ENCODE peak calls at places on chromosome 10, in six cellular contexts. One of them, this sample, is unnamed.

GRCh38 chr10:124539935-124540641 is 78.5 kb downstream of the LHPP start:
- DNase-seq in AG04450: no peak
- DNase-seq in Right ventricle myocardium superior: peak; percentile 86
- DNase-seq in stimulated activated CD8-positive, alpha-beta memory T cell treated with anti-CD3 and anti-CD28 coated beads, Interleukin-7, amount 100 ng/mL, for 48 hours: peak; percentile 25
- DNase-seq in NCI-H345: no peak
- DNase-seq in activated CD4-positive, alpha-beta T cell treated with anti-CD3 and anti-CD28 coated beads for 24 hours: peak; percentile 56
- DNase-seq in this sample: no peak

GRCh38 chr10:71729023-71729649 is 9.6 kb upstream of the C10orf105 start:
- DNase-seq in stimulated activated CD8-positive, alpha-beta memory T cell treated with anti-CD3 and anti-CD28 coated beads, Interleukin-7, amount 100 ng/mL, for 48 hours: no peak
- DNase-seq in AG04450: no peak
- DNase-seq in activated CD4-positive, alpha-beta T cell treated with anti-CD3 and anti-CD28 coated beads for 24 hours: no peak
- DNase-seq in Right ventricle myocardium superior: peak; percentile 83
- DNase-seq in NCI-H345: peak; percentile 2
- DNase-seq in this sample: no peak

GRCh38 chr10:128701381-128701780 is 575.2 kb upstream of the MKI67 start:
- DNase-seq in activated CD4-positive, alpha-beta T cell treated with anti-CD3 and anti-CD28 coated beads for 24 hours: no peak
- DNase-seq in AG04450: no peak
- DNase-seq in Right ventricle myocardium superior: no peak
- DNase-seq in stimulated activated CD8-positive, alpha-beta memory T cell treated with anti-CD3 and anti-CD28 coated beads, Interleukin-7, amount 100 ng/mL, for 48 hours: no peak
- DNase-seq in NCI-H345: no peak
- DNase-seq in this sample: no peak

GRCh38 chr10:73591578-73591902 is 398 bp upstream of the USP54 start:
- DNase-seq in Right ventricle myocardium superior: no peak
- DNase-seq in stimulated activated CD8-positive, alpha-beta memory T cell treated with anti-CD3 and anti-CD28 coated beads, Interleukin-7, amount 100 ng/mL, for 48 hours: no peak
- DNase-seq in activated CD4-positive, alpha-beta T cell treated with anti-CD3 and anti-CD28 coated beads for 24 hours: no peak
- DNase-seq in AG04450: no peak
- DNase-seq in NCI-H345: no peak
- DNase-seq in this sample: no peak

GRCh38 chr10:17109475-17110207 is 20.0 kb downstream of the CUBN start:
- DNase-seq in Right ventricle myocardium superior: no peak
- DNase-seq in NCI-H345: no peak
- DNase-seq in AG04450: peak; percentile 23
- DNase-seq in activated CD4-positive, alpha-beta T cell treated with anti-CD3 and anti-CD28 coated beads for 24 hours: no peak
- DNase-seq in stimulated activated CD8-positive, alpha-beta memory T cell treated with anti-CD3 and anti-CD28 coated beads, Interleukin-7, amount 100 ng/mL, for 48 hours: no peak
- DNase-seq in this sample: no peak

GRCh38 chr10:95408931-95409873 is 118.4 kb upstream of the PDLIM1 start:
- DNase-seq in AG04450: no peak
- DNase-seq in stimulated activated CD8-positive, alpha-beta memory T cell treated with anti-CD3 and anti-CD28 coated beads, Interleukin-7, amount 100 ng/mL, for 48 hours: no peak
- DNase-seq in Right ventricle myocardium superior: no peak
- DNase-seq in activated CD4-positive, alpha-beta T cell treated with anti-CD3 and anti-CD28 coated beads for 24 hours: no peak
- DNase-seq in NCI-H345: no peak
- DNase-seq in this sample: no peak

GRCh38 chr10:10479465-10479864 is 538.2 kb upstream of the CELF2 start:
- DNase-seq in NCI-H345: no peak
- DNase-seq in stimulated activated CD8-positive, alpha-beta memory T cell treated with anti-CD3 and anti-CD28 coated beads, Interleukin-7, amount 100 ng/mL, for 48 hours: no peak
- DNase-seq in activated CD4-positive, alpha-beta T cell treated with anti-CD3 and anti-CD28 coated beads for 24 hours: no peak
- DNase-seq in Right ventricle myocardium superior: no peak
- DNase-seq in AG04450: no peak
- DNase-seq in this sample: no peak

GRCh38 chr10:72834183-72834825 is 59.2 kb upstream of the OIT3 start:
- DNase-seq in NCI-H345: peak; percentile 40
- DNase-seq in Right ventricle myocardium superior: no peak
- DNase-seq in stimulated activated CD8-positive, alpha-beta memory T cell treated with anti-CD3 and anti-CD28 coated beads, Interleukin-7, amount 100 ng/mL, for 48 hours: no peak
- DNase-seq in activated CD4-positive, alpha-beta T cell treated with anti-CD3 and anti-CD28 coated beads for 24 hours: no peak
- DNase-seq in AG04450: peak; percentile 60
- DNase-seq in this sample: peak; percentile 23

GRCh38 chr10:75231672-75232581 is 3.8 kb downstream of the COMTD1 start:
- DNase-seq in stimulated activated CD8-positive, alpha-beta memory T cell treated with anti-CD3 and anti-CD28 coated beads, Interleukin-7, amount 100 ng/mL, for 48 hours: no peak
- DNase-seq in AG04450: no peak
- DNase-seq in NCI-H345: no peak
- DNase-seq in activated CD4-positive, alpha-beta T cell treated with anti-CD3 and anti-CD28 coated beads for 24 hours: no peak
- DNase-seq in Right ventricle myocardium superior: no peak
- DNase-seq in this sample: no peak

GRCh38 chr10:95988702-95989101 is 54.7 kb upstream of the CCNJ start:
- DNase-seq in AG04450: no peak
- DNase-seq in NCI-H345: no peak
- DNase-seq in stimulated activated CD8-positive, alpha-beta memory T cell treated with anti-CD3 and anti-CD28 coated beads, Interleukin-7, amount 100 ng/mL, for 48 hours: no peak
- DNase-seq in Right ventricle myocardium superior: no peak
- DNase-seq in activated CD4-positive, alpha-beta T cell treated with anti-CD3 and anti-CD28 coated beads for 24 hours: no peak
- DNase-seq in this sample: no peak

GRCh38 chr10:47297796-47298540 is 2.0 kb upstream of the GDF10 start:
- DNase-seq in stimulated activated CD8-positive, alpha-beta memory T cell treated with anti-CD3 and anti-CD28 coated beads, Interleukin-7, amount 100 ng/mL, for 48 hours: no peak
- DNase-seq in activated CD4-positive, alpha-beta T cell treated with anti-CD3 and anti-CD28 coated beads for 24 hours: no peak
- DNase-seq in NCI-H345: no peak
- DNase-seq in AG04450: no peak
- DNase-seq in Right ventricle myocardium superior: no peak
- DNase-seq in this sample: no peak

GRCh38 chr10:18097524-18097923 is 42.7 kb upstream of the CACNB2 start:
- DNase-seq in Right ventricle myocardium superior: no peak
- DNase-seq in NCI-H345: no peak
- DNase-seq in AG04450: no peak
- DNase-seq in stimulated activated CD8-positive, alpha-beta memory T cell treated with anti-CD3 and anti-CD28 coated beads, Interleukin-7, amount 100 ng/mL, for 48 hours: no peak
- DNase-seq in activated CD4-positive, alpha-beta T cell treated with anti-CD3 and anti-CD28 coated beads for 24 hours: no peak
- DNase-seq in this sample: no peak

GRCh38 chr10:30491204-30491603 is 57.2 kb downstream of the MAP3K8 start:
- DNase-seq in NCI-H345: no peak
- DNase-seq in AG04450: no peak
- DNase-seq in activated CD4-positive, alpha-beta T cell treated with anti-CD3 and anti-CD28 coated beads for 24 hours: no peak
- DNase-seq in Right ventricle myocardium superior: no peak
- DNase-seq in stimulated activated CD8-positive, alpha-beta memory T cell treated with anti-CD3 and anti-CD28 coated beads, Interleukin-7, amount 100 ng/mL, for 48 hours: no peak
- DNase-seq in this sample: no peak

GRCh38 chr10:122507661-122508060 is 46.3 kb downstream of the HTRA1 start:
- DNase-seq in activated CD4-positive, alpha-beta T cell treated with anti-CD3 and anti-CD28 coated beads for 24 hours: no peak
- DNase-seq in stimulated activated CD8-positive, alpha-beta memory T cell treated with anti-CD3 and anti-CD28 coated beads, Interleukin-7, amount 100 ng/mL, for 48 hours: no peak
- DNase-seq in Right ventricle myocardium superior: peak; percentile 14
- DNase-seq in NCI-H345: no peak
- DNase-seq in AG04450: no peak
- DNase-seq in this sample: no peak

GRCh38 chr10:49393757-49394156 is 2.1 kb downstream of the DRGX start:
- DNase-seq in AG04450: no peak
- DNase-seq in Right ventricle myocardium superior: no peak
- DNase-seq in stimulated activated CD8-positive, alpha-beta memory T cell treated with anti-CD3 and anti-CD28 coated beads, Interleukin-7, amount 100 ng/mL, for 48 hours: no peak
- DNase-seq in activated CD4-positive, alpha-beta T cell treated with anti-CD3 and anti-CD28 coated beads for 24 hours: no peak
- DNase-seq in NCI-H345: no peak
- DNase-seq in this sample: no peak

GRCh38 chr10:97003804-97004201 is 171.7 kb downstream of the LCOR start:
- DNase-seq in AG04450: no peak
- DNase-seq in NCI-H345: no peak
- DNase-seq in stimulated activated CD8-positive, alpha-beta memory T cell treated with anti-CD3 and anti-CD28 coated beads, Interleukin-7, amount 100 ng/mL, for 48 hours: no peak
- DNase-seq in Right ventricle myocardium superior: no peak
- DNase-seq in activated CD4-positive, alpha-beta T cell treated with anti-CD3 and anti-CD28 coated beads for 24 hours: no peak
- DNase-seq in this sample: no peak

GRCh38 chr10:87751274-87751673 is 66.8 kb downstream of the ATAD1 start:
- DNase-seq in Right ventricle myocardium superior: no peak
- DNase-seq in activated CD4-positive, alpha-beta T cell treated with anti-CD3 and anti-CD28 coated beads for 24 hours: no peak
- DNase-seq in NCI-H345: no peak
- DNase-seq in AG04450: no peak
- DNase-seq in stimulated activated CD8-positive, alpha-beta memory T cell treated with anti-CD3 and anti-CD28 coated beads, Interleukin-7, amount 100 ng/mL, for 48 hours: no peak
- DNase-seq in this sample: no peak

GRCh38 chr10:126001579-126001978 is 105.2 kb downstream of the FANK1 start:
- DNase-seq in stimulated activated CD8-positive, alpha-beta memory T cell treated with anti-CD3 and anti-CD28 coated beads, Interleukin-7, amount 100 ng/mL, for 48 hours: no peak
- DNase-seq in activated CD4-positive, alpha-beta T cell treated with anti-CD3 and anti-CD28 coated beads for 24 hours: no peak
- DNase-seq in AG04450: no peak
- DNase-seq in Right ventricle myocardium superior: no peak
- DNase-seq in NCI-H345: no peak
- DNase-seq in this sample: no peak

GRCh38 chr10:114682121-114682520 is 24.0 kb upstream of the ABLIM1 start:
- DNase-seq in NCI-H345: no peak
- DNase-seq in activated CD4-positive, alpha-beta T cell treated with anti-CD3 and anti-CD28 coated beads for 24 hours: no peak
- DNase-seq in stimulated activated CD8-positive, alpha-beta memory T cell treated with anti-CD3 and anti-CD28 coated beads, Interleukin-7, amount 100 ng/mL, for 48 hours: no peak
- DNase-seq in AG04450: no peak
- DNase-seq in Right ventricle myocardium superior: no peak
- DNase-seq in this sample: no peak

This sample was measured in HS-27A.